ENCODE peak calls at places on chromosome 1, in seven cellular contexts. One of them, this sample, is unnamed. For H3K27me3, the result is how much of the 10 kb centered on the place peaks cover.

GRCh38 chr1:91244737-91245136 is 159.9 kb downstream of the HFM1 start:
- DNase-seq in AG04450: no peak
- DNase-seq in CD8-positive, alpha-beta T cell: no peak
- DNase-seq in brain microvascular endothelial cell: no peak
- DNase-seq in WERI-Rb-1: no peak
- DNase-seq in IMR-90: no peak
- DNase-seq in ovary: no peak
- DNase-seq in this sample: no peak

GRCh38 chr1:59408608-59409007 is 111.7 kb downstream of the FGGY start:
- DNase-seq in AG04450: no peak
- DNase-seq in CD8-positive, alpha-beta T cell: no peak
- DNase-seq in brain microvascular endothelial cell: no peak
- DNase-seq in WERI-Rb-1: no peak
- DNase-seq in IMR-90: peak
- DNase-seq in ovary: no peak
- DNase-seq in this sample: no peak

GRCh38 chr1:100611086-100611485 is 73.1 kb downstream of the GPR88 start:
- DNase-seq in AG04450: no peak
- DNase-seq in CD8-positive, alpha-beta T cell: no peak
- DNase-seq in brain microvascular endothelial cell: no peak
- DNase-seq in WERI-Rb-1: no peak
- DNase-seq in IMR-90: no peak
- DNase-seq in ovary: no peak
- DNase-seq in this sample: no peak

GRCh38 chr1:94883688-94884087 is 43.2 kb downstream of the CNN3 start:
- DNase-seq in AG04450: no peak
- DNase-seq in CD8-positive, alpha-beta T cell: no peak
- DNase-seq in brain microvascular endothelial cell: peak
- DNase-seq in WERI-Rb-1: no peak
- DNase-seq in IMR-90: peak
- DNase-seq in ovary: peak
- DNase-seq in this sample: no peak

GRCh38 chr1:12069616-12070244 is 6.6 kb downstream of the TNFRSF8 start:
- DNase-seq in AG04450: no peak
- DNase-seq in CD8-positive, alpha-beta T cell: no peak
- DNase-seq in brain microvascular endothelial cell: peak
- DNase-seq in WERI-Rb-1: no peak
- DNase-seq in IMR-90: no peak
- DNase-seq in ovary: no peak
- DNase-seq in this sample: no peak

GRCh38 chr1:203754455-203754864 is 10.5 kb upstream of the LAX1 start:
- DNase-seq in AG04450: no peak
- DNase-seq in CD8-positive, alpha-beta T cell: no peak
- DNase-seq in brain microvascular endothelial cell: no peak
- DNase-seq in WERI-Rb-1: no peak
- DNase-seq in IMR-90: no peak
- DNase-seq in ovary: no peak
- DNase-seq in this sample: no peak

GRCh38 chr1:234256359-234256758 is 116.9 kb upstream of the COA6 start:
- DNase-seq in AG04450: no peak
- DNase-seq in CD8-positive, alpha-beta T cell: no peak
- DNase-seq in brain microvascular endothelial cell: peak
- DNase-seq in WERI-Rb-1: no peak
- DNase-seq in IMR-90: peak
- DNase-seq in ovary: no peak
- DNase-seq in this sample: no peak

GRCh38 chr1:94851571-94851970 is 31.4 kb downstream of the SLC44A3 start:
- DNase-seq in AG04450: no peak
- DNase-seq in CD8-positive, alpha-beta T cell: no peak
- DNase-seq in brain microvascular endothelial cell: no peak
- DNase-seq in WERI-Rb-1: no peak
- DNase-seq in IMR-90: no peak
- DNase-seq in ovary: no peak
- DNase-seq in this sample: no peak

GRCh38 chr1:50424045-50424939 is 1.0 kb upstream of the DMRTA2 start:
- DNase-seq in AG04450: no peak
- DNase-seq in CD8-positive, alpha-beta T cell: no peak
- DNase-seq in brain microvascular endothelial cell: no peak
- DNase-seq in WERI-Rb-1: no peak
- DNase-seq in IMR-90: no peak
- DNase-seq in ovary: no peak
- DNase-seq in this sample: no peak

GRCh38 chr1:53025034-53025777 is 36.8 kb upstream of the PODN start:
- DNase-seq in AG04450: no peak
- DNase-seq in CD8-positive, alpha-beta T cell: no peak
- DNase-seq in brain microvascular endothelial cell: peak
- DNase-seq in WERI-Rb-1: no peak
- DNase-seq in IMR-90: peak
- DNase-seq in ovary: peak
- DNase-seq in this sample: no peak

GRCh38 chr1:109988349-109988914 is 3.9 kb downstream of the AHCYL1 start:
- DNase-seq in AG04450: no peak
- DNase-seq in CD8-positive, alpha-beta T cell: no peak
- DNase-seq in brain microvascular endothelial cell: no peak
- DNase-seq in WERI-Rb-1: no peak
- DNase-seq in IMR-90: no peak
- DNase-seq in ovary: no peak
- DNase-seq in this sample: no peak

GRCh38 chr1:109984456-109985250 is at the start of gene AHCYL1:
- DNase-seq in AG04450: peak
- DNase-seq in CD8-positive, alpha-beta T cell: peak
- DNase-seq in brain microvascular endothelial cell: peak
- DNase-seq in WERI-Rb-1: peak
- DNase-seq in IMR-90: peak
- DNase-seq in ovary: peak
- DNase-seq in this sample: peak

GRCh38 chr1:109985251-109986053 is 887 bp downstream of the AHCYL1 start:
- DNase-seq in AG04450: no peak
- DNase-seq in CD8-positive, alpha-beta T cell: no peak
- DNase-seq in brain microvascular endothelial cell: no peak
- DNase-seq in WERI-Rb-1: peak
- DNase-seq in IMR-90: no peak
- DNase-seq in ovary: no peak
- DNase-seq in this sample: no peak

GRCh38 chr1:109984190-109984455 is 442 bp upstream of the AHCYL1 start:
- DNase-seq in AG04450: no peak
- DNase-seq in CD8-positive, alpha-beta T cell: no peak
- DNase-seq in brain microvascular endothelial cell: peak
- DNase-seq in WERI-Rb-1: no peak
- DNase-seq in IMR-90: peak
- DNase-seq in ovary: no peak
- DNase-seq in this sample: no peak

GRCh38 chr1:109986054-109986444 is 1.5 kb downstream of the AHCYL1 start:
- DNase-seq in AG04450: no peak
- DNase-seq in CD8-positive, alpha-beta T cell: no peak
- DNase-seq in brain microvascular endothelial cell: no peak
- DNase-seq in WERI-Rb-1: no peak
- DNase-seq in IMR-90: no peak
- DNase-seq in ovary: no peak
- DNase-seq in this sample: no peak
- H3K4me3 ChIP-seq in AG04450: peak
- H3K4me3 ChIP-seq in CD8-positive, alpha-beta T cell: peak
- H3K4me3 ChIP-seq in brain microvascular endothelial cell: peak
- H3K4me3 ChIP-seq in WERI-Rb-1: peak
- H3K4me3 ChIP-seq in IMR-90: peak
- H3K4me3 ChIP-seq in ovary: peak
- H3K4me3 ChIP-seq in this sample: peak

DNA sequence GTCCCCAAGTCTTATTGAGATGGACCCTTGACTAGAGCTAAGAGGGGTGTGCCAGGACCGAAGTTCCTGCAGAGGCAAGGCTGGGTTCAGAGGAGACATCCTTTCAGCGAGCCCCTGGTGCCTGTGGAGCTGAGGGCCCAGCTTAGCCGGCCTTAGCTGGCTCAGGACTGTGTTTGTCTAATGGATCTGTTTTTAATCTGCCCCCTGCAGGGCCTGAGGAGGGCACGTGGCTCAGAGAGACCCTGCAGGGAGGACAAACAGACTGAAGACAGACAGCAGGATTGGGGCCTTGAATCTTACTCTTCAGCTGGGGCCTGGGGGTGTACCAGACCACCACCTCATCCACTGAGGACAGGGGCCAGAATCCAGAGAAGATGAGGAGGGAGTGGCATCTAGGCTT is 1.6 kb downstream of the CRABP2 start:
- DNase-seq in AG04450: no peak
- DNase-seq in CD8-positive, alpha-beta T cell: no peak
- DNase-seq in brain microvascular endothelial cell: no peak
- DNase-seq in WERI-Rb-1: peak
- DNase-seq in IMR-90: no peak
- DNase-seq in ovary: no peak
- DNase-seq in this sample: no peak
- H3K27me3 ChIP-seq in AG04450: under half
- H3K27me3 ChIP-seq in CD8-positive, alpha-beta T cell: under half
- H3K27me3 ChIP-seq in brain microvascular endothelial cell: under half
- H3K27me3 ChIP-seq in WERI-Rb-1: under half
- H3K27me3 ChIP-seq in IMR-90: under half
- H3K27me3 ChIP-seq in ovary: under half
- H3K27me3 ChIP-seq in this sample: under half

GRCh38 chr1:1538989-1539309 is 1.5 kb downstream of the TMEM240 start:
- DNase-seq in AG04450: no peak
- DNase-seq in CD8-positive, alpha-beta T cell: no peak
- DNase-seq in brain microvascular endothelial cell: no peak
- DNase-seq in WERI-Rb-1: no peak
- DNase-seq in IMR-90: no peak
- DNase-seq in ovary: no peak
- DNase-seq in this sample: no peak

GRCh38 chr1:1538334-1538733 is 2.1 kb downstream of the TMEM240 start:
- DNase-seq in AG04450: no peak
- DNase-seq in CD8-positive, alpha-beta T cell: no peak
- DNase-seq in brain microvascular endothelial cell: no peak
- DNase-seq in WERI-Rb-1: no peak
- DNase-seq in IMR-90: no peak
- DNase-seq in ovary: no peak
- DNase-seq in this sample: no peak

GRCh38 chr1:1540817-1541628 is 599 bp upstream of the TMEM240 start:
- DNase-seq in AG04450: no peak
- DNase-seq in CD8-positive, alpha-beta T cell: no peak
- DNase-seq in brain microvascular endothelial cell: no peak
- DNase-seq in WERI-Rb-1: no peak
- DNase-seq in IMR-90: no peak
- DNase-seq in ovary: no peak
- DNase-seq in this sample: no peak

GRCh38 chr1:1540015-1540816 is at the start of gene TMEM240:
- DNase-seq in AG04450: peak
- DNase-seq in CD8-positive, alpha-beta T cell: peak
- DNase-seq in brain microvascular endothelial cell: peak
- DNase-seq in WERI-Rb-1: peak
- DNase-seq in IMR-90: peak
- DNase-seq in ovary: peak
- DNase-seq in this sample: peak

DNA sequence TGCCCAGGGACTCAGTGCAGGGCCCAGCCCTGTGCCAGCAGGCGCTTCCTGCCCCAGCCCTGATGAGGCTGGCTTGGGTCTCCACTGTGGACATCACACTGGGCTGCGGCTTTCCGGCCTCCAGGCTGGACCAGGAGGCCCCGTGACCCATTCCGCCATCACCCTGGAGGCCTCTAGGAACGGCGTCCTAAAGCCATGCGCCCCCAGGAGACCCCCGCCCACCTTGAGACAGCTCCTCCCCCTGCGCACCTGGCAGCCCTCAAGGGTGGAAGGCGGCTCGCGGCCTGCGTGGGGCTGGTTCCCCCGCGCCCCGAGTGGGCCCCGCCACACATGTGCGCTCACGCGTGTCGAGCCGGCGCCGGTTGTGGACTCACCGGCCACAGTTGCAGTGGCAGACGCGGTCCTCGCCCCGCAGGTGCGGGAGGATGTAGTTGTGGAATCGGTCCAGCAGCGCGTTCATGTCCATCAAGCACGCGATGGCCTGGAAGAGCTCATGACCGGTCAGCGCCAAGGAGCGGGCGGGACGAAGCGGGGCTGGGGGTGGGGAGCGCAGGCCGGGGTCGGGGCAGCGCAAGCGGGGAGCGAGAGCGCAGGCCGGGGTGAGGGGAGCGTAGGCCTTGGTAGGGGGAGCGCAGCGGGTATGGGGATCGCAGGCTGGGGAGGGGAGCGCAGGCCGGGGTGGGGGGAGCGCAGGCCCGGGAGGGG is 962 bp downstream of the TMEM240 start:
- DNase-seq in AG04450: no peak
- DNase-seq in CD8-positive, alpha-beta T cell: no peak
- DNase-seq in brain microvascular endothelial cell: no peak
- DNase-seq in WERI-Rb-1: peak
- DNase-seq in IMR-90: peak
- DNase-seq in ovary: peak
- DNase-seq in this sample: no peak
- H3K4me3 ChIP-seq in AG04450: peak
- H3K4me3 ChIP-seq in CD8-positive, alpha-beta T cell: no peak
- H3K4me3 ChIP-seq in brain microvascular endothelial cell: peak
- H3K4me3 ChIP-seq in WERI-Rb-1: peak
- H3K4me3 ChIP-seq in IMR-90: peak
- H3K4me3 ChIP-seq in ovary: peak
- H3K4me3 ChIP-seq in this sample: peak

DNA sequence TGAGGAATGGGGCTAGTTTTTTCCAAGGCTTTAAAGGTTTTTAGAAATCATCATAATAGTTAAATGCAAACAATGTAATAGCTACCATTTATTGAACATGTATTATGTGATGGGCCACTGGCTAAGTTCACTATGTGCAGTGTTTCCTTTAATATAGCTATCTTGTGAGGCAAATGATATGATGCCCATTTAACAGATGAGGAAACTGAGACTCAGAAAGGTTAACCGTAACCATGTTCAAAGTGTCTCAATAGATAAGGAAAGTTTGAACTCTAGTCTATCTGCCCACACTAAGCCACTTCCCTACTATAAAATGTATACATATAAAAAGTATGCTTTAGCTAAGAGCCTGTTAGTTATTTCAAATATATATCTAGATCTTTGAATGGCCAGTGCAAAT is 64.8 kb downstream of the GNG12 start:
- DNase-seq in AG04450: no peak
- DNase-seq in CD8-positive, alpha-beta T cell: no peak
- DNase-seq in brain microvascular endothelial cell: no peak
- DNase-seq in WERI-Rb-1: no peak
- DNase-seq in IMR-90: no peak
- DNase-seq in ovary: no peak
- DNase-seq in this sample: no peak
- H3K27me3 ChIP-seq in AG04450: under half
- H3K27me3 ChIP-seq in CD8-positive, alpha-beta T cell: under half
- H3K27me3 ChIP-seq in brain microvascular endothelial cell: under half
- H3K27me3 ChIP-seq in WERI-Rb-1: under half
- H3K27me3 ChIP-seq in IMR-90: under half
- H3K27me3 ChIP-seq in ovary: under half
- H3K27me3 ChIP-seq in this sample: under half